ENCODE peak calls at places on chromosome 4, in five cellular contexts. One of them, this sample, is unnamed.

GRCh38 chr4:168449740-168450442 is 30.4 kb downstream of the DDX60L start:
- DNase-seq in sigmoid colon: peak
- DNase-seq in GM23338: no peak
- DNase-seq in keratinocyte: peak
- DNase-seq in tibial nerve: peak
- DNase-seq in this sample: no peak

GRCh38 chr4:145523117-145523516 is 41.5 kb downstream of the SMAD1 start:
- DNase-seq in sigmoid colon: no peak
- DNase-seq in GM23338: no peak
- DNase-seq in tibial nerve: no peak
- DNase-seq in keratinocyte: no peak
- DNase-seq in this sample: no peak

GRCh38 chr4:37243722-37244582 is 591 bp upstream of the NWD2 start:
- DNase-seq in keratinocyte: no peak
- DNase-seq in GM23338: peak
- DNase-seq in sigmoid colon: no peak
- DNase-seq in tibial nerve: no peak
- DNase-seq in this sample: peak

GRCh38 chr4:38323141-38323634 is 340.8 kb upstream of the KLF3 start:
- DNase-seq in tibial nerve: no peak
- DNase-seq in keratinocyte: no peak
- DNase-seq in GM23338: no peak
- DNase-seq in sigmoid colon: no peak
- DNase-seq in this sample: no peak

GRCh38 chr4:74451214-74451661 is 6.3 kb downstream of the AREG start:
- DNase-seq in tibial nerve: no peak
- DNase-seq in GM23338: peak
- DNase-seq in keratinocyte: peak
- DNase-seq in sigmoid colon: no peak
- DNase-seq in this sample: no peak

GRCh38 chr4:113645771-113646455 is 115.6 kb downstream of the CAMK2D start:
- DNase-seq in sigmoid colon: no peak
- DNase-seq in GM23338: peak
- DNase-seq in keratinocyte: no peak
- DNase-seq in tibial nerve: no peak
- DNase-seq in this sample: no peak

GRCh38 chr4:33780952-33781655 is 2463.2 kb downstream of the ARAP2 start:
- DNase-seq in sigmoid colon: no peak
- DNase-seq in keratinocyte: no peak
- DNase-seq in GM23338: no peak
- DNase-seq in tibial nerve: no peak
- DNase-seq in this sample: no peak

GRCh38 chr4:105327222-105327621 is 146.6 kb downstream of the PPA2 start:
- DNase-seq in sigmoid colon: no peak
- DNase-seq in tibial nerve: no peak
- DNase-seq in GM23338: no peak
- DNase-seq in keratinocyte: no peak
- DNase-seq in this sample: no peak

GRCh38 chr4:3531306-3531886 is 826 bp downstream of the LRPAP1 start:
- DNase-seq in GM23338: no peak
- DNase-seq in keratinocyte: no peak
- DNase-seq in sigmoid colon: no peak
- DNase-seq in tibial nerve: no peak
- DNase-seq in this sample: no peak

GRCh38 chr4:743463-744211 is 38.0 kb downstream of the PCGF3 start:
- DNase-seq in tibial nerve: no peak
- DNase-seq in keratinocyte: no peak
- DNase-seq in sigmoid colon: no peak
- DNase-seq in GM23338: no peak
- DNase-seq in this sample: no peak

GRCh38 chr4:40254961-40255721 is 58.3 kb downstream of the RHOH start:
- DNase-seq in keratinocyte: peak
- DNase-seq in GM23338: no peak
- DNase-seq in tibial nerve: no peak
- DNase-seq in sigmoid colon: no peak
- DNase-seq in this sample: no peak

GRCh38 chr4:25863347-25863784 is 578 bp upstream of the SEL1L3 start:
- DNase-seq in keratinocyte: no peak
- DNase-seq in tibial nerve: no peak
- DNase-seq in GM23338: peak
- DNase-seq in sigmoid colon: no peak
- DNase-seq in this sample: peak
- TF ChIP-seq CTCF in keratinocyte: peak
- TF ChIP-seq CTCF in tibial nerve: no peak
- TF ChIP-seq CTCF in GM23338: peak
- TF ChIP-seq CTCF in sigmoid colon: peak
- TF ChIP-seq CTCF in this sample: no peak

DNA sequence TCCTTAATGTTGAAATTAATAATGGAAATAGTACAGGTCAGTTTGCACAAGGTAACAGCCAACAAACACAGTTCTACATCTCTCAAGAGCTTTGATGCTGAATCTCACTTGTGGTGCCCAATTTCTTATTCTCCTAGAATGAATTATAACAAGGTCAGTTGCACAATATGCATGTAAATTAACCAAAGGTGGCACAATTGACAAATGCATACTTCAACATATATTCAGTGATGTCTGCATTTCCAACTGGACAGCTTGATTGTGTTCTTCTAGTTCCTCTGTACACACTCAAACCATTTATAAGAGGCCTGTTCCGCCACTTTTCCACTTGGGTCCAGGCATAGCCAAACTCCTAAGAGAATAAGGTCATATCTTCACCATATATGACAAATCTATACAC is 210.3 kb upstream of the EPHA5 start:
- DNase-seq in keratinocyte: no peak
- DNase-seq in tibial nerve: no peak
- DNase-seq in GM23338: no peak
- DNase-seq in sigmoid colon: no peak
- DNase-seq in this sample: no peak
- TF ChIP-seq CTCF in keratinocyte: no peak
- TF ChIP-seq CTCF in tibial nerve: no peak
- TF ChIP-seq CTCF in GM23338: no peak
- TF ChIP-seq CTCF in sigmoid colon: no peak
- TF ChIP-seq CTCF in this sample: no peak

DNA sequence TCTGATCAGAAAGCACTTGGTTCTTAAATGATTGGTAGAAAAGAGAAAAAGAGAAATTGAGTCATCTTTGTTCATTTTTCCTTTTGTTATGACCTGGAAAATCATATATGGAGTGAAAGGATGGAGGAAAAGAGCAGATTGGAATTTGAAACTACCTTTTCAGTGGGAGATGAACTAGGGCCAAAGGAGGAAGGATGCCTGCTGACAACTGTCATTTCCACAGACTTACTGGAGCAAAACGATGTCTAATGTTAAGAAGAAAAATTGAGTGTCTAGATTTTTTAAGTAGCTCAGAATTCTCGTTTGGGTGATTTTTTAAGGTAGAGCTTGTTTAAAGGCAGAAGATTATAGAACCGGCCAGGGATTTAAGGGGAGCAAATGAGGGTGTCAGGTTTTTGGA is 144.6 kb upstream of the KCNIP4 start:
- DNase-seq in GM23338: no peak
- DNase-seq in keratinocyte: no peak
- DNase-seq in sigmoid colon: no peak
- DNase-seq in tibial nerve: no peak
- DNase-seq in this sample: no peak
- TF ChIP-seq CTCF in GM23338: no peak
- TF ChIP-seq CTCF in keratinocyte: no peak
- TF ChIP-seq CTCF in sigmoid colon: no peak
- TF ChIP-seq CTCF in tibial nerve: no peak
- TF ChIP-seq CTCF in this sample: no peak

GRCh38 chr4:71709961-71710360 is 73.9 kb downstream of the GC start:
- DNase-seq in tibial nerve: no peak
- DNase-seq in sigmoid colon: no peak
- DNase-seq in GM23338: peak
- DNase-seq in keratinocyte: no peak
- DNase-seq in this sample: no peak
- TF ChIP-seq CTCF in tibial nerve: no peak
- TF ChIP-seq CTCF in sigmoid colon: no peak
- TF ChIP-seq CTCF in GM23338: peak
- TF ChIP-seq CTCF in keratinocyte: no peak
- TF ChIP-seq CTCF in this sample: no peak

This sample was measured in glutamatergic neuron.